ENCODE peak calls at places on chromosomes 2 and 18, in nine cellular contexts. Y is thyroid gland, C is LNCaP clone FGC, H is fibroblast of mammary gland, X is BJ, L is cardiac fibroblast, V is HFF-Myc, K is psoas muscle, P is HepG2. F is an unnamed sample.

GRCh38 chr18:39166776-39167175 is 1601.2 kb upstream of the CELF4 start:
- DNase-seq in C (no peak), K (no peak), L (no peak), Y (no peak), P (no peak), V (no peak), X (no peak), H (no peak), F (no peak)

GRCh38 chr18:78506031-78506461 is 473.6 kb upstream of the SALL3 start:
- DNase-seq in C (no peak), L (no peak), H (no peak), K (no peak), Y (no peak), X (no peak), P (peak), V (no peak), F (no peak)

GRCh38 chr2:98114643-98115355 is 27.8 kb downstream of the VWA3B start:
- DNase-seq in Y (no peak), H (no peak), P (no peak), C (no peak), L (no peak), V (no peak), X (no peak), K (no peak), F (no peak)

GRCh38 chr2:179036353-179036905 is 13.5 kb downstream of the CCDC141 start:
- DNase-seq in L (no peak), K (no peak), X (no peak), V (no peak), P (no peak), Y (no peak), H (no peak), C (no peak), F (no peak)

GRCh38 chr2:25063876-25064660 is 22.2 kb downstream of the EFR3B start:
- DNase-seq in C (no peak), Y (no peak), K (no peak), V (no peak), L (no peak), X (no peak), P (no peak), H (no peak), F (no peak)

GRCh38 chr2:225173909-225174308 is 131.6 kb upstream of the DOCK10 start:
- DNase-seq in P (no peak), V (no peak), K (no peak), L (peak), X (no peak), H (peak), Y (no peak), C (no peak), F (no peak)

GRCh38 chr2:109655287-109655686 is 41.1 kb downstream of the SOWAHC start:
- DNase-seq in L (no peak), C (no peak), K (no peak), Y (no peak), H (no peak), X (no peak), V (no peak), P (no peak), F (no peak)

GRCh38 chr18:10351221-10351795 is 103.1 kb upstream of the APCDD1 start:
- DNase-seq in P (no peak), L (no peak), X (no peak), V (no peak), C (no peak), K (no peak), Y (no peak), H (no peak), F (no peak)

GRCh38 chr2:9805435-9806297 is 37.6 kb upstream of the TAF1B start:
- DNase-seq in V (no peak), Y (no peak), K (no peak), H (peak), C (peak), P (no peak), L (peak), X (no peak), F (no peak)

GRCh38 chr18:51195602-51196115 is 1.8 kb downstream of the MEX3C start:
- DNase-seq in H (peak), X (no peak), V (no peak), K (no peak), L (peak), P (peak), C (no peak), Y (peak), F (no peak)

GRCh38 chr2:201151127-201152074 is 31.5 kb upstream of the CASP10 start:
- DNase-seq in P (peak), Y (no peak), C (no peak), K (no peak), V (peak), X (peak), L (peak), H (peak), F (peak)

GRCh38 chr2:109527846-109528705 is 85.7 kb downstream of the SEPTIN10 start:
- DNase-seq in X (no peak), V (no peak), L (no peak), Y (no peak), C (no peak), K (no peak), P (peak), H (no peak), F (no peak)

GRCh38 chr2:103367877-103368276 is 606.0 kb downstream of the TMEM182 start:
- DNase-seq in V (no peak), K (no peak), C (no peak), H (no peak), L (no peak), Y (no peak), P (no peak), X (no peak), F (no peak)

GRCh38 chr2:761384-761783 is 84.2 kb upstream of the TMEM18 start:
- DNase-seq in P (no peak), C (no peak), V (no peak), K (no peak), X (no peak), H (no peak), L (no peak), Y (no peak), F (no peak)

GRCh38 chr2:45938649-45939511 is 287.4 kb downstream of the PRKCE start:
- DNase-seq in P (peak), Y (peak), L (peak), K (peak), H (peak), X (peak), C (peak), V (peak), F (peak)

GRCh38 chr2:47767880-47768609 is 14.9 kb upstream of the MSH6 start:
- DNase-seq in H (peak), C (no peak), L (peak), K (peak), P (peak), X (no peak), V (no peak), Y (peak), F (peak)

GRCh38 chr18:58593930-58594329 is 35.0 kb downstream of the ALPK2 start:
- DNase-seq in X (no peak), C (no peak), Y (no peak), K (peak), H (peak), P (no peak), V (no peak), L (peak), F (no peak)

GRCh38 chr2:238155761-238156694 is 2.7 kb upstream of the ERFE start:
- DNase-seq in Y (no peak), V (no peak), X (no peak), P (no peak), C (no peak), H (no peak), L (peak), K (peak), F (no peak)

GRCh38 chr2:141968377-141968920 is 162.4 kb downstream of the LRP1B start:
- DNase-seq in Y (no peak), P (no peak), K (no peak), C (no peak), L (peak), H (peak), V (no peak), X (peak), F (no peak)

GRCh38 chr2:10042301-10043161 is 819 bp upstream of the KLF11 start:
- DNase-seq in K (peak), Y (peak), C (no peak), L (peak), H (peak), P (peak), V (no peak), X (no peak), F (peak)

GRCh38 chr2:240739797-240740196 is 48.1 kb downstream of the AQP12A start:
- DNase-seq in K (no peak), Y (no peak), C (no peak), V (no peak), P (no peak), H (no peak), L (no peak), X (no peak), F (no peak)

GRCh38 chr18:64090876-64091275 is 58.0 kb downstream of the LINC00305 start:
- DNase-seq in P (no peak), X (no peak), L (no peak), Y (no peak), K (no peak), H (no peak), C (no peak), V (no peak), F (no peak)

GRCh38 chr2:102391530-102391929 is 31.4 kb upstream of the IL18RAP start:
- DNase-seq in Y (no peak), K (no peak), L (no peak), P (no peak), C (no peak), V (no peak), H (no peak), X (no peak), F (no peak)

GRCh38 chr2:240350006-240350355 is 85.5 kb upstream of the GPC1 start:
- DNase-seq in Y (no peak), H (no peak), K (no peak), L (no peak), P (no peak), C (no peak), X (no peak), V (no peak), F (no peak)

GRCh38 chr2:241020201-241020600 is 21.8 kb downstream of the SNED1 start:
- DNase-seq in Y (no peak), H (no peak), C (no peak), K (no peak), L (no peak), X (no peak), V (no peak), P (no peak), F (no peak)

GRCh38 chr2:88212251-88212790 is 42.2 kb downstream of the THNSL2 start:
- DNase-seq in K (no peak), L (no peak), C (no peak), P (peak), H (no peak), X (no peak), Y (no peak), V (no peak), F (peak)

GRCh38 chr2:127676906-127677305 is 1.6 kb upstream of the LIMS2 start:
- DNase-seq in H (no peak), Y (no peak), K (peak), V (no peak), C (no peak), P (no peak), L (no peak), X (no peak), F (no peak)

GRCh38 chr2:31037058-31037457 is 101.2 kb downstream of the GALNT14 start:
- DNase-seq in C (no peak), P (no peak), H (no peak), Y (no peak), K (no peak), V (no peak), L (no peak), X (no peak), F (no peak)

GRCh38 chr2:240109386-240109785 is 26.7 kb downstream of the COPS9 start:
- DNase-seq in K (no peak), L (no peak), H (no peak), C (no peak), Y (no peak), P (no peak), V (no peak), X (no peak), F (no peak)

GRCh38 chr2:121368155-121368554 is 83.2 kb upstream of the TFCP2L1 start:
- DNase-seq in P (no peak), L (no peak), X (no peak), H (no peak), Y (no peak), C (no peak), V (no peak), K (no peak), F (no peak)

GRCh38 chr2:53209679-53210473 is 557.7 kb upstream of the CHAC2 start:
- DNase-seq in Y (no peak), K (no peak), C (no peak), X (no peak), V (no peak), P (no peak), H (no peak), L (no peak), F (no peak)

GRCh38 chr2:114800371-114800770 is 357.9 kb downstream of the DPP10 start:
- DNase-seq in Y (no peak), C (no peak), V (no peak), L (no peak), P (no peak), K (no peak), H (no peak), X (no peak), F (no peak)

GRCh38 chr18:23585007-23585871 is 1.1 kb downstream of the NPC1 start:
- DNase-seq in K (no peak), H (peak), Y (peak), P (peak), X (no peak), V (no peak), L (peak), C (no peak), F (peak)

GRCh38 chr2:238921681-238922319 is 73.9 kb downstream of the TWIST2 start:
- DNase-seq in L (no peak), H (no peak), X (no peak), C (no peak), P (no peak), Y (no peak), V (no peak), K (no peak), F (no peak)

GRCh38 chr2:106565599-106565998 is 78.4 kb downstream of the CD8B2 start:
- DNase-seq in V (no peak), C (no peak), Y (no peak), L (no peak), K (no peak), H (no peak), X (no peak), P (no peak), F (no peak)

GRCh38 chr2:112189001-112189556 is 50.9 kb downstream of the FBLN7 start:
- DNase-seq in Y (no peak), V (no peak), X (no peak), L (no peak), P (no peak), C (no peak), H (no peak), K (no peak), F (no peak)

GRCh38 chr2:204451766-204452165 is 93.5 kb upstream of the PARD3B start:
- DNase-seq in X (no peak), V (no peak), K (no peak), H (no peak), Y (no peak), L (no peak), P (no peak), C (no peak), F (no peak)

GRCh38 chr2:204447722-204448121 is 97.6 kb upstream of the PARD3B start:
- DNase-seq in V (no peak), P (no peak), L (no peak), K (no peak), Y (no peak), H (no peak), X (no peak), C (no peak), F (no peak)

GRCh38 chr2:204454672-204455380 is 90.4 kb upstream of the PARD3B start:
- DNase-seq in L (no peak), Y (no peak), V (no peak), P (no peak), H (no peak), X (no peak), K (no peak), C (no peak), F (no peak)

GRCh38 chr2:204453730-204454167 is 91.5 kb upstream of the PARD3B start:
- DNase-seq in V (peak), K (no peak), H (no peak), Y (peak), L (peak), X (no peak), P (no peak), C (no peak), F (peak)

GRCh38 chr2:204452464-204453023 is 92.7 kb upstream of the PARD3B start:
- DNase-seq in V (peak), P (peak), H (peak), L (peak), X (peak), C (no peak), K (no peak), Y (peak), F (peak)
- TF ChIP-seq CTCF in V (no peak), P (no peak), H (no peak), L (no peak), X (no peak), C (no peak), K (no peak), Y (no peak), F (peak)

DNA sequence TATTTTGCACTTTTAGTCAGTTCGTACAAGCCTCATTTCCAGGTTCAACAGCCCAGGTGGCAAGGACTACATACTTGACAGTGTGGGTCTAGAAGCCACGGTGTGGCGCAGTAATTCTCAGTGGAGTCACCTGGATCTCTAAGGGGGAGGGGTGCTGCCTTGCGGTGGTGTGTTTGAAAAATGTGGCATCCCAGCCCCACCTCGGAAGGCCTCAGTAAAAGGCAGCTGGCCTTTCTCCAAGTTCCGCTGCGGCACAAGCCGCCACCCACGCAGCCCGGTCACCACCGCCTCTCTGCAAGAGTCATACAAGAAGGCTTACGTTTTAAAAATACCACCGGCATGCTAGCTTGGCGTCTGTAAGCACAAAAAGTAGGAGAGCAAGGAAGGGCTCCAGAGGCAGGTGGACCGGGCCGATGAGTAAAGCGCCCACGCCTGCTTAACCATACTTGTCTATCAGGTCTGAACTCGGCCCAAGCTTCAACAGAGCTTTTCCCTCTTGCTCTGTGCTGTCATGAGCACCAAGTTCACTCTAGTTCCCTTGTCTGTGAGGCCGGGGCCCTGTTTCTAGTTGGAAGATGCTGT is 49.5 kb downstream of the SPRED2 start:
- DNase-seq in V (no peak), H (peak), K (peak), P (peak), X (peak), Y (peak), C (no peak), L (peak), F (peak)
- TF ChIP-seq CTCF in V (no peak), H (no peak), K (no peak), P (peak), X (no peak), Y (peak), C (peak), L (no peak), F (no peak)

DNA sequence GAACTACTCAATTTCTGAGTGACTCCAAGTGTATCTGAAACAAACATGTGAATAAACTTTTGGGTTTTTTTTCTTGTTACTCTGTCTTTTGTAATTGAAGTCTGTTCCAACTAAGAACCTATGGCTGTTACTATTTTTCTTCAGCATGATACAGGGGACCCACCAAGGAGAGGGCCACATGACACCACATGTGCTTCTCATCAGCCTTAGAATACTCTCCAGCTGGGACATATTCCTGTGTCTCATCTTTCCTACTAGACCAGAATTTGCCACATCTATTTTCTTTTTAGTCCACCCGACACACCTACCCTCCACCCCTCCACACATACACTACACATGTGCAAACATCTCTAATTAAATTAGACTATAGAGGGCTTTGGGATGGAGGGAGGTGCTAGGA is 191.7 kb upstream of the NDUFV2 start:
- DNase-seq in Y (no peak), V (no peak), L (no peak), C (no peak), X (no peak), H (no peak), P (no peak), K (no peak), F (no peak)
- TF ChIP-seq CTCF in Y (no peak), V (no peak), L (no peak), C (no peak), X (no peak), H (no peak), P (no peak), K (no peak), F (no peak)

GRCh38 chr18:46369323-46369722 is 265.1 kb downstream of the HAUS1 start:
- DNase-seq in Y (no peak), H (no peak), L (no peak), K (no peak), C (no peak), V (no peak), P (no peak), X (no peak), F (no peak)
- TF ChIP-seq CTCF in Y (no peak), H (no peak), L (no peak), K (no peak), C (no peak), V (no peak), P (no peak), X (no peak), F (no peak)

GRCh38 chr2:197131558-197131855 is 179.1 kb downstream of the ANKRD44 start:
- DNase-seq in Y (no peak), X (no peak), V (no peak), L (no peak), H (no peak), C (no peak), P (no peak), K (no peak), F (no peak)
- TF ChIP-seq CTCF in Y (no peak), X (no peak), V (no peak), L (no peak), H (no peak), C (no peak), P (no peak), K (no peak), F (no peak)

GRCh38 chr2:230846360-230846759 is 18.4 kb upstream of the ITM2C start:
- DNase-seq in K (no peak), Y (no peak), C (no peak), X (no peak), H (no peak), L (no peak), V (no peak), P (no peak), F (no peak)

GRCh38 chr2:230849633-230850357 is 14.9 kb upstream of the ITM2C start:
- DNase-seq in H (peak), X (no peak), Y (peak), V (no peak), C (no peak), K (peak), P (peak), L (peak), F (no peak)

GRCh38 chr2:230847883-230848388 is 16.8 kb upstream of the ITM2C start:
- DNase-seq in V (peak), C (no peak), Y (peak), H (peak), K (peak), L (peak), X (no peak), P (peak), F (peak)

GRCh38 chr2:230852113-230852512 is 12.6 kb upstream of the ITM2C start:
- DNase-seq in H (no peak), L (no peak), Y (no peak), C (no peak), K (no peak), X (no peak), P (no peak), V (no peak), F (no peak)

DNA sequence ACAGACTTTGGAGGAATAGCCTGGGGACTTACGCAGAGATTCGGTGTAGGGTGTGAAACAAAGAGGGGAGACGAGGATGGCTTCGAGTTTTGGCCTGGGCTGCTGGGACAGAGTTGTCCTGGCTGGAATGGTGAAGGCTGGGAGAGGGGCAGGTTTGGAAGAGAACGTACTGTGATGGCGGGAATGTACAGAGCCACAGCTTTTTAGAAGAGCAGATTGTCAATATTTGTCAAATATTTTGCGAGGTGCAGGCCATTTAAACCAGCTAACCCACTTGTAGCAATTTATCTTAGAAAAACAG is 14.4 kb upstream of the ITM2C start:
- DNase-seq in K (no peak), L (no peak), X (no peak), V (no peak), P (no peak), C (no peak), Y (no peak), H (no peak), F (no peak)
- TF ChIP-seq CTCF in K (no peak), L (no peak), X (no peak), V (no peak), P (no peak), C (no peak), Y (no peak), H (no peak), F (peak)

F was measured in HFFc6.